ENCODE peak calls at places on chromosomes 2 and 18, in six cellular contexts. One of them, this sample, is unnamed.

GRCh38 chr2:55743583-55743982 is 49.9 kb upstream of the PNPT1 start:
- DNase-seq in Calu3: no peak
- DNase-seq in activated T-helper 1 cell treated with Interleukin-2 at 50 U/mL for 16 hours: no peak
- DNase-seq in CD4-positive, alpha-beta memory T cell: no peak
- DNase-seq in CD4-positive, alpha-beta T cell: no peak
- DNase-seq in activated CD4-positive, alpha-beta T cell treated with anti-CD3 and anti-CD28 coated beads for 36 hours: no peak
- DNase-seq in this sample: no peak

GRCh38 chr2:144490857-144491256 is 29.1 kb downstream of the ZEB2 start:
- DNase-seq in CD4-positive, alpha-beta T cell: no peak
- DNase-seq in CD4-positive, alpha-beta memory T cell: no peak
- DNase-seq in activated T-helper 1 cell treated with Interleukin-2 at 50 U/mL for 16 hours: no peak
- DNase-seq in Calu3: no peak
- DNase-seq in activated CD4-positive, alpha-beta T cell treated with anti-CD3 and anti-CD28 coated beads for 36 hours: no peak
- DNase-seq in this sample: no peak

GRCh38 chr2:226788064-226788463 is 11.6 kb downstream of the IRS1 start:
- DNase-seq in activated CD4-positive, alpha-beta T cell treated with anti-CD3 and anti-CD28 coated beads for 36 hours: no peak
- DNase-seq in CD4-positive, alpha-beta memory T cell: no peak
- DNase-seq in Calu3: no peak
- DNase-seq in activated T-helper 1 cell treated with Interleukin-2 at 50 U/mL for 16 hours: no peak
- DNase-seq in CD4-positive, alpha-beta T cell: no peak
- DNase-seq in this sample: no peak

GRCh38 chr2:172113617-172114016 is 10.9 kb upstream of the DLX2 start:
- DNase-seq in CD4-positive, alpha-beta memory T cell: no peak
- DNase-seq in activated T-helper 1 cell treated with Interleukin-2 at 50 U/mL for 16 hours: no peak
- DNase-seq in Calu3: no peak
- DNase-seq in CD4-positive, alpha-beta T cell: no peak
- DNase-seq in activated CD4-positive, alpha-beta T cell treated with anti-CD3 and anti-CD28 coated beads for 36 hours: no peak
- DNase-seq in this sample: no peak

GRCh38 chr2:162317910-162318279 is 589 bp downstream of the IFIH1 start:
- DNase-seq in CD4-positive, alpha-beta memory T cell: no peak
- DNase-seq in activated CD4-positive, alpha-beta T cell treated with anti-CD3 and anti-CD28 coated beads for 36 hours: peak; percentile 48
- DNase-seq in activated T-helper 1 cell treated with Interleukin-2 at 50 U/mL for 16 hours: no peak
- DNase-seq in CD4-positive, alpha-beta T cell: no peak
- DNase-seq in Calu3: peak; percentile 41
- DNase-seq in this sample: peak; percentile 2

GRCh38 chr2:105545731-105546622 is 147.1 kb upstream of the FHL2 start:
- DNase-seq in activated CD4-positive, alpha-beta T cell treated with anti-CD3 and anti-CD28 coated beads for 36 hours: peak; percentile 86
- DNase-seq in Calu3: peak; percentile 81
- DNase-seq in CD4-positive, alpha-beta memory T cell: peak; percentile 55
- DNase-seq in activated T-helper 1 cell treated with Interleukin-2 at 50 U/mL for 16 hours: peak; percentile 29
- DNase-seq in CD4-positive, alpha-beta T cell: peak; percentile 50
- DNase-seq in this sample: peak; percentile 42

GRCh38 chr2:121579326-121579725 is 48.6 kb downstream of the RNU4ATAC start:
- DNase-seq in activated T-helper 1 cell treated with Interleukin-2 at 50 U/mL for 16 hours: no peak
- DNase-seq in Calu3: no peak
- DNase-seq in CD4-positive, alpha-beta memory T cell: no peak
- DNase-seq in CD4-positive, alpha-beta T cell: no peak
- DNase-seq in activated CD4-positive, alpha-beta T cell treated with anti-CD3 and anti-CD28 coated beads for 36 hours: no peak
- DNase-seq in this sample: no peak

GRCh38 chr18:74265546-74266098 is 26.1 kb downstream of the CYB5A start:
- DNase-seq in CD4-positive, alpha-beta memory T cell: no peak
- DNase-seq in CD4-positive, alpha-beta T cell: no peak
- DNase-seq in activated T-helper 1 cell treated with Interleukin-2 at 50 U/mL for 16 hours: no peak
- DNase-seq in Calu3: no peak
- DNase-seq in activated CD4-positive, alpha-beta T cell treated with anti-CD3 and anti-CD28 coated beads for 36 hours: no peak
- DNase-seq in this sample: no peak

GRCh38 chr2:240985881-240986786 is 12.3 kb upstream of the SNED1 start:
- DNase-seq in CD4-positive, alpha-beta memory T cell: no peak
- DNase-seq in CD4-positive, alpha-beta T cell: no peak
- DNase-seq in Calu3: no peak
- DNase-seq in activated CD4-positive, alpha-beta T cell treated with anti-CD3 and anti-CD28 coated beads for 36 hours: no peak
- DNase-seq in activated T-helper 1 cell treated with Interleukin-2 at 50 U/mL for 16 hours: no peak
- DNase-seq in this sample: no peak

GRCh38 chr2:8380573-8380972 is 301.3 kb upstream of the ID2 start:
- DNase-seq in CD4-positive, alpha-beta memory T cell: no peak
- DNase-seq in activated T-helper 1 cell treated with Interleukin-2 at 50 U/mL for 16 hours: no peak
- DNase-seq in activated CD4-positive, alpha-beta T cell treated with anti-CD3 and anti-CD28 coated beads for 36 hours: no peak
- DNase-seq in CD4-positive, alpha-beta T cell: no peak
- DNase-seq in Calu3: no peak
- DNase-seq in this sample: no peak

GRCh38 chr18:79164696-79165095 is 95.5 kb downstream of the ATP9B start:
- DNase-seq in CD4-positive, alpha-beta memory T cell: no peak
- DNase-seq in activated CD4-positive, alpha-beta T cell treated with anti-CD3 and anti-CD28 coated beads for 36 hours: no peak
- DNase-seq in activated T-helper 1 cell treated with Interleukin-2 at 50 U/mL for 16 hours: no peak
- DNase-seq in Calu3: no peak
- DNase-seq in CD4-positive, alpha-beta T cell: no peak
- DNase-seq in this sample: no peak

GRCh38 chr18:39624934-39625333 is 2059.3 kb upstream of the CELF4 start:
- DNase-seq in Calu3: no peak
- DNase-seq in CD4-positive, alpha-beta T cell: no peak
- DNase-seq in activated CD4-positive, alpha-beta T cell treated with anti-CD3 and anti-CD28 coated beads for 36 hours: no peak
- DNase-seq in activated T-helper 1 cell treated with Interleukin-2 at 50 U/mL for 16 hours: no peak
- DNase-seq in CD4-positive, alpha-beta memory T cell: no peak
- DNase-seq in this sample: no peak

GRCh38 chr2:86028763-86029381 is 76.8 kb downstream of the POLR1A start:
- DNase-seq in activated T-helper 1 cell treated with Interleukin-2 at 50 U/mL for 16 hours: no peak
- DNase-seq in CD4-positive, alpha-beta T cell: no peak
- DNase-seq in Calu3: no peak
- DNase-seq in CD4-positive, alpha-beta memory T cell: no peak
- DNase-seq in activated CD4-positive, alpha-beta T cell treated with anti-CD3 and anti-CD28 coated beads for 36 hours: no peak
- DNase-seq in this sample: no peak

GRCh38 chr2:231709981-231710750 is 1.8 kb downstream of the PTMA start:
- DNase-seq in activated T-helper 1 cell treated with Interleukin-2 at 50 U/mL for 16 hours: peak; percentile 85
- DNase-seq in CD4-positive, alpha-beta T cell: peak; percentile 86
- DNase-seq in Calu3: peak; percentile 95
- DNase-seq in CD4-positive, alpha-beta memory T cell: peak; percentile 80
- DNase-seq in activated CD4-positive, alpha-beta T cell treated with anti-CD3 and anti-CD28 coated beads for 36 hours: peak; percentile 91
- DNase-seq in this sample: peak; percentile 77

GRCh38 chr2:98944786-98945185 is 8.8 kb upstream of the CRACDL start:
- DNase-seq in Calu3: no peak
- DNase-seq in activated CD4-positive, alpha-beta T cell treated with anti-CD3 and anti-CD28 coated beads for 36 hours: no peak
- DNase-seq in activated T-helper 1 cell treated with Interleukin-2 at 50 U/mL for 16 hours: no peak
- DNase-seq in CD4-positive, alpha-beta T cell: no peak
- DNase-seq in CD4-positive, alpha-beta memory T cell: no peak
- DNase-seq in this sample: no peak

GRCh38 chr2:20625920-20626697 is 24.8 kb downstream of the HS1BP3 start:
- DNase-seq in Calu3: no peak
- DNase-seq in CD4-positive, alpha-beta memory T cell: no peak
- DNase-seq in activated CD4-positive, alpha-beta T cell treated with anti-CD3 and anti-CD28 coated beads for 36 hours: no peak
- DNase-seq in CD4-positive, alpha-beta T cell: no peak
- DNase-seq in activated T-helper 1 cell treated with Interleukin-2 at 50 U/mL for 16 hours: no peak
- DNase-seq in this sample: no peak

GRCh38 chr2:86592547-86593230 is 29.4 kb upstream of the CHMP3 start:
- DNase-seq in activated T-helper 1 cell treated with Interleukin-2 at 50 U/mL for 16 hours: no peak
- DNase-seq in CD4-positive, alpha-beta memory T cell: no peak
- DNase-seq in CD4-positive, alpha-beta T cell: no peak
- DNase-seq in activated CD4-positive, alpha-beta T cell treated with anti-CD3 and anti-CD28 coated beads for 36 hours: no peak
- DNase-seq in Calu3: no peak
- DNase-seq in this sample: no peak

GRCh38 chr2:183665403-183665802 is 541.2 kb downstream of the NUP35 start:
- DNase-seq in CD4-positive, alpha-beta memory T cell: no peak
- DNase-seq in activated CD4-positive, alpha-beta T cell treated with anti-CD3 and anti-CD28 coated beads for 36 hours: no peak
- DNase-seq in activated T-helper 1 cell treated with Interleukin-2 at 50 U/mL for 16 hours: no peak
- DNase-seq in Calu3: no peak
- DNase-seq in CD4-positive, alpha-beta T cell: no peak
- DNase-seq in this sample: no peak